ENCODE peak calls at places on chromosomes 4 and X, in nine cellular contexts. One of them, this sample, is unnamed.

GRCh38 chr4:167238226-167238625 is 3.9 kb upstream of the SPOCK3 start:
- DNase-seq in hepatic stellate cell: no peak
- DNase-seq in stimulated activated CD4-positive, alpha-beta T cell treated with anti-CD3 and anti-CD28 coated beads, Interleukin-1b, Interleukin-23, amount 100 ng/mL, for 48 hours: no peak
- DNase-seq in GM23338: no peak
- DNase-seq in GM12878: no peak
- DNase-seq in posterior cingulate gyrus: no peak
- DNase-seq in HS-5: no peak
- DNase-seq in activated CD8-positive, alpha-beta memory T cell treated with anti-CD3 and anti-CD28 coated beads for 48 hours: no peak
- DNase-seq in GM20000: no peak
- DNase-seq in this sample: no peak

GRCh38 chrX:119492463-119492862 is 24.2 kb downstream of the SLC25A5 start:
- DNase-seq in hepatic stellate cell: no peak
- DNase-seq in stimulated activated CD4-positive, alpha-beta T cell treated with anti-CD3 and anti-CD28 coated beads, Interleukin-1b, Interleukin-23, amount 100 ng/mL, for 48 hours: no peak
- DNase-seq in GM23338: no peak
- DNase-seq in GM12878: no peak
- DNase-seq in posterior cingulate gyrus: no peak
- DNase-seq in HS-5: no peak
- DNase-seq in activated CD8-positive, alpha-beta memory T cell treated with anti-CD3 and anti-CD28 coated beads for 48 hours: no peak
- DNase-seq in GM20000: no peak
- DNase-seq in this sample: no peak

GRCh38 chr4:8819421-8820177 is 52.0 kb downstream of the HMX1 start:
- DNase-seq in hepatic stellate cell: no peak
- DNase-seq in stimulated activated CD4-positive, alpha-beta T cell treated with anti-CD3 and anti-CD28 coated beads, Interleukin-1b, Interleukin-23, amount 100 ng/mL, for 48 hours: no peak
- DNase-seq in GM23338: peak
- DNase-seq in GM12878: no peak
- DNase-seq in posterior cingulate gyrus: no peak
- DNase-seq in HS-5: no peak
- DNase-seq in activated CD8-positive, alpha-beta memory T cell treated with anti-CD3 and anti-CD28 coated beads for 48 hours: no peak
- DNase-seq in GM20000: no peak
- DNase-seq in this sample: no peak

GRCh38 chr4:67446811-67447210 is 98.5 kb downstream of the CENPC start:
- DNase-seq in hepatic stellate cell: no peak
- DNase-seq in stimulated activated CD4-positive, alpha-beta T cell treated with anti-CD3 and anti-CD28 coated beads, Interleukin-1b, Interleukin-23, amount 100 ng/mL, for 48 hours: no peak
- DNase-seq in GM23338: no peak
- DNase-seq in GM12878: no peak
- DNase-seq in posterior cingulate gyrus: no peak
- DNase-seq in HS-5: no peak
- DNase-seq in activated CD8-positive, alpha-beta memory T cell treated with anti-CD3 and anti-CD28 coated beads for 48 hours: no peak
- DNase-seq in GM20000: no peak
- DNase-seq in this sample: no peak

GRCh38 chr4:98260047-98260578 is 1.1 kb upstream of the RAP1GDS1 start:
- DNase-seq in hepatic stellate cell: peak
- DNase-seq in stimulated activated CD4-positive, alpha-beta T cell treated with anti-CD3 and anti-CD28 coated beads, Interleukin-1b, Interleukin-23, amount 100 ng/mL, for 48 hours: peak
- DNase-seq in GM23338: peak
- DNase-seq in GM12878: no peak
- DNase-seq in posterior cingulate gyrus: peak
- DNase-seq in HS-5: no peak
- DNase-seq in activated CD8-positive, alpha-beta memory T cell treated with anti-CD3 and anti-CD28 coated beads for 48 hours: peak
- DNase-seq in GM20000: no peak
- DNase-seq in this sample: peak

GRCh38 chrX:91108761-91109160 is 325.9 kb upstream of the PABPC5 start:
- DNase-seq in hepatic stellate cell: no peak
- DNase-seq in stimulated activated CD4-positive, alpha-beta T cell treated with anti-CD3 and anti-CD28 coated beads, Interleukin-1b, Interleukin-23, amount 100 ng/mL, for 48 hours: no peak
- DNase-seq in GM23338: no peak
- DNase-seq in GM12878: no peak
- DNase-seq in posterior cingulate gyrus: no peak
- DNase-seq in HS-5: no peak
- DNase-seq in activated CD8-positive, alpha-beta memory T cell treated with anti-CD3 and anti-CD28 coated beads for 48 hours: no peak
- DNase-seq in GM20000: no peak
- DNase-seq in this sample: no peak

GRCh38 chrX:107712231-107713204 is 63.1 kb downstream of the TSC22D3 start:
- DNase-seq in hepatic stellate cell: no peak
- DNase-seq in stimulated activated CD4-positive, alpha-beta T cell treated with anti-CD3 and anti-CD28 coated beads, Interleukin-1b, Interleukin-23, amount 100 ng/mL, for 48 hours: no peak
- DNase-seq in GM23338: no peak
- DNase-seq in GM12878: no peak
- DNase-seq in posterior cingulate gyrus: no peak
- DNase-seq in HS-5: no peak
- DNase-seq in activated CD8-positive, alpha-beta memory T cell treated with anti-CD3 and anti-CD28 coated beads for 48 hours: no peak
- DNase-seq in GM20000: no peak
- DNase-seq in this sample: no peak

GRCh38 chrX:68942141-68942540 is 113.3 kb downstream of the EFNB1 start:
- DNase-seq in hepatic stellate cell: peak
- DNase-seq in stimulated activated CD4-positive, alpha-beta T cell treated with anti-CD3 and anti-CD28 coated beads, Interleukin-1b, Interleukin-23, amount 100 ng/mL, for 48 hours: no peak
- DNase-seq in GM23338: no peak
- DNase-seq in GM12878: no peak
- DNase-seq in posterior cingulate gyrus: no peak
- DNase-seq in HS-5: no peak
- DNase-seq in activated CD8-positive, alpha-beta memory T cell treated with anti-CD3 and anti-CD28 coated beads for 48 hours: no peak
- DNase-seq in GM20000: no peak
- DNase-seq in this sample: no peak

GRCh38 chr4:71141125-71141524 is 147.7 kb downstream of the DCK start:
- DNase-seq in hepatic stellate cell: no peak
- DNase-seq in stimulated activated CD4-positive, alpha-beta T cell treated with anti-CD3 and anti-CD28 coated beads, Interleukin-1b, Interleukin-23, amount 100 ng/mL, for 48 hours: no peak
- DNase-seq in GM23338: no peak
- DNase-seq in GM12878: no peak
- DNase-seq in posterior cingulate gyrus: no peak
- DNase-seq in HS-5: no peak
- DNase-seq in activated CD8-positive, alpha-beta memory T cell treated with anti-CD3 and anti-CD28 coated beads for 48 hours: no peak
- DNase-seq in GM20000: peak
- DNase-seq in this sample: no peak

GRCh38 chrX:129748265-129748664 is 9.5 kb downstream of the XPNPEP2 start:
- DNase-seq in hepatic stellate cell: no peak
- DNase-seq in stimulated activated CD4-positive, alpha-beta T cell treated with anti-CD3 and anti-CD28 coated beads, Interleukin-1b, Interleukin-23, amount 100 ng/mL, for 48 hours: no peak
- DNase-seq in GM23338: no peak
- DNase-seq in GM12878: no peak
- DNase-seq in posterior cingulate gyrus: no peak
- DNase-seq in HS-5: peak
- DNase-seq in activated CD8-positive, alpha-beta memory T cell treated with anti-CD3 and anti-CD28 coated beads for 48 hours: no peak
- DNase-seq in GM20000: no peak
- DNase-seq in this sample: no peak

This sample was measured in activated naive CD8-positive, alpha-beta T cell treated with anti-CD3 and anti-CD28 coated beads for 36 hours.